ENCODE peak calls at places on chromosomes 16 and 17, in ten cellular contexts. R, H, F, J, E, G, B, Q, Y and X are unnamed samples.

GRCh38 chr16:24734382-24734781 is 4.9 kb downstream of the TNRC6A start:
- DNase-seq in R (no peak), H (no peak), F (no peak), J (no peak), E (no peak), G (no peak), B (no peak), Q (peak; percentile 82), Y (no peak), X (no peak)

GRCh38 chr16:49194499-49195260 is 87.0 kb downstream of the CBLN1 start:
- DNase-seq in R (no peak), H (no peak), F (no peak), J (no peak), E (no peak), G (no peak), B (no peak), Q (no peak), Y (no peak), X (no peak)

GRCh38 chr17:76399175-76400172 is 15.1 kb downstream of the SPHK1 start:
- DNase-seq in R (no peak), H (no peak), F (no peak), J (no peak), E (no peak), G (no peak), B (no peak), Q (no peak), Y (no peak), X (no peak)

GRCh38 chr16:72829846-72830620 is 217.9 kb downstream of the ZFHX3 start:
- DNase-seq in R (no peak), H (no peak), F (no peak), J (no peak), E (no peak), G (no peak), B (no peak), Q (no peak), Y (no peak), X (no peak)

GRCh38 chr16:27703545-27703944 is 153.6 kb downstream of the KATNIP start:
- DNase-seq in R (peak; percentile 11), H (no peak), F (no peak), J (no peak), E (no peak), G (no peak), B (no peak), Q (peak; percentile 43), Y (no peak), X (no peak)

GRCh38 chr16:56389554-56389953 is 35.8 kb downstream of the AMFR start:
- DNase-seq in R (no peak), H (no peak), F (peak; percentile 25), J (no peak), E (no peak), G (no peak), B (no peak), Q (peak; percentile 97), Y (no peak), X (no peak)

GRCh38 chr17:40310882-40311391 is 2.0 kb downstream of the RARA start:
- DNase-seq in R (no peak), H (no peak), F (no peak), J (peak; percentile 45), E (no peak), G (no peak), B (peak; percentile 16), Q (no peak), Y (peak; percentile 6), X (no peak)

GRCh38 chr16:78058165-78058564 is 35.8 kb downstream of the CLEC3A start:
- DNase-seq in R (no peak), H (no peak), F (no peak), J (no peak), E (no peak), G (no peak), B (no peak), Q (no peak), Y (no peak), X (no peak)

GRCh38 chr16:27437946-27438345 is 36.0 kb downstream of the IL21R start:
- DNase-seq in R (no peak), H (no peak), F (no peak), J (no peak), E (peak; percentile 18), G (no peak), B (no peak), Q (no peak), Y (no peak), X (no peak)

GRCh38 chr16:28167730-28168129 is 44.0 kb downstream of the XPO6 start:
- DNase-seq in R (no peak), H (no peak), F (no peak), J (no peak), E (no peak), G (no peak), B (no peak), Q (no peak), Y (no peak), X (no peak)

GRCh38 chr16:50763211-50763610 is 21.3 kb downstream of the CYLD start:
- DNase-seq in R (no peak), H (no peak), F (no peak), J (no peak), E (no peak), G (no peak), B (no peak), Q (no peak), Y (no peak), X (no peak)

GRCh38 chr16:78684040-78684611 is 584.7 kb downstream of the WWOX start:
- DNase-seq in R (no peak), H (peak; percentile 81), F (peak; percentile 91), J (peak; percentile 70), E (no peak), G (peak; percentile 38), B (no peak), Q (peak; percentile 95), Y (peak; percentile 24), X (peak; percentile 27)

GRCh38 chr17:50465635-50466034 is 3.0 kb downstream of the CHAD start:
- DNase-seq in R (no peak), H (no peak), F (no peak), J (no peak), E (no peak), G (no peak), B (no peak), Q (no peak), Y (no peak), X (no peak)

GRCh38 chr17:67477687-67478086 is 100.6 kb downstream of the PITPNC1 start:
- DNase-seq in R (no peak), H (no peak), F (peak; percentile 41), J (no peak), E (peak; percentile 68), G (no peak), B (no peak), Q (peak; percentile 59), Y (no peak), X (no peak)

GRCh38 chr16:58732545-58733247 is 1.4 kb downstream of the GOT2 start:
- DNase-seq in R (no peak), H (no peak), F (peak; percentile 52), J (no peak), E (no peak), G (no peak), B (no peak), Q (no peak), Y (no peak), X (no peak)

GRCh38 chr17:6682339-6682738 is 30.8 kb downstream of the C17orf100 start:
- DNase-seq in R (no peak), H (no peak), F (no peak), J (no peak), E (no peak), G (no peak), B (no peak), Q (no peak), Y (no peak), X (no peak)

GRCh38 chr17:13940858-13941665 is 128.2 kb upstream of the COX10 start:
- DNase-seq in R (no peak), H (no peak), F (peak; percentile 21), J (no peak), E (no peak), G (no peak), B (no peak), Q (peak; percentile 17), Y (no peak), X (no peak)

GRCh38 chr17:82900741-82901140 is 60.9 kb upstream of the ZNF750 start:
- DNase-seq in R (no peak), H (no peak), F (no peak), J (no peak), E (no peak), G (no peak), B (no peak), Q (no peak), Y (no peak), X (no peak)

GRCh38 chr17:29115906-29116651 is 64.1 kb downstream of the MYO18A start:
- DNase-seq in R (no peak), H (no peak), F (peak; percentile 64), J (peak; percentile 41), E (no peak), G (no peak), B (no peak), Q (peak; percentile 46), Y (no peak), X (no peak)
- TF ChIP-seq CTCF in R (peak; percentile 30), H (no peak), F (peak; percentile 42), J (peak; percentile 68), E (peak; percentile 65), G (no peak), B (no peak), Q (peak; percentile 59), Y (peak; percentile 37), X (no peak)

GRCh38 chr17:27907976-27908558 is 14.9 kb upstream of the LYRM9 start:
- DNase-seq in R (no peak), H (no peak), F (no peak), J (no peak), E (no peak), G (no peak), B (no peak), Q (no peak), Y (no peak), X (no peak)
- TF ChIP-seq CTCF in R (no peak), H (no peak), F (no peak), J (no peak), E (no peak), G (no peak), B (no peak), Q (no peak), Y (no peak), X (no peak)

GRCh38 chr17:4008082-4008435 is 43.8 kb upstream of the ATP2A3 start:
- DNase-seq in R (no peak), H (no peak), F (no peak), J (no peak), E (no peak), G (no peak), B (no peak), Q (no peak), Y (no peak), X (no peak)
- TF ChIP-seq CTCF in R (peak; percentile 17), H (no peak), F (no peak), J (no peak), E (no peak), G (no peak), B (no peak), Q (no peak), Y (no peak), X (no peak)

DNA sequence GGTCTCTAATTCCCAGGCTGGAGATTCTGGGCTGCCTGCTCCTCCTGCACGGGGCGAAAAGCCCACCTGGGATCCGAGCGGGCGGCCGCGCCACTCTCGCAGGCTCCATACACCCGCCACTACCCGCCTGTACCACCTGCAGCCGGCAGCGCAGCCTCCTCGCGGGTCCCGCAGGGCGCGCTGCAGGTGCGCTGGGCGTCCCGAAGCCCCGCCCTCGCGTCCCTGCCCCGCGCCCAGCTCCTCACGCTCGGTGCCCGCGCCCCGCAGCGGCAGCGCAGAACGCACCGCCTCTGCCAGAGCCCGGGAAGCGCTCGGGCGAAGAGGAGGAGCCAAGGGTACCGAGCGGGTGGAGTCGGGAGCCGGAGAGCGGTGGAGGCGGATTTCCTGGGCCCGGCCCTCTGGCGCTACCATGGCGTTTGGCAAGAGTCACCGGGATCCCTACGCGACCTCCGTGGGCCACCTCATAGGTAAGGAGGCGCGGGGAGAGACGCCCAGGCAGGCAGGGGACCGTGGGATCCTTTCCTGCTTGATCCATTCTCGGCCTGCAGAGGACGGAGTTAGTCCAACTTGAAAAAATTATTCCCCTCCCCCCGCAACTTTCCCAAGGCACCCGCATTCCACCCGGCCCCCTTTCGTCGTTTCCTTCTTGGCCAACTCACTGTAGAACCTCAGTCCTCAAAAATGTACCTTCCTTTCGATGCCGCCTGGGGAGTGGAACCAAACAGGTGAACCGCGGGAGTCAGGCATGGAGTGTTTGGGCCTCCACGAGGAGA is at the start of gene TOM1L1:
- DNase-seq in R (peak; percentile 93), H (peak; percentile 44), F (peak; percentile 81), J (peak; percentile 86), E (no peak), G (peak; percentile 90), B (peak; percentile 89), Q (peak; percentile 57), Y (peak; percentile 15), X (no peak)
- TF ChIP-seq CTCF in R (no peak), H (no peak), F (peak; percentile 36), J (peak; percentile 24), E (no peak), G (peak; percentile 27), B (peak; percentile 29), Q (no peak), Y (no peak), X (no peak)